ENCODE peak calls at places on chromosomes 5 and 9, in seven cellular contexts. One of them, this sample, is unnamed.

GRCh38 chr9:16406536-16407225 is 463.8 kb downstream of the BNC2 start:
- DNase-seq in AG08395: no peak
- DNase-seq in lower lobe of right lung: no peak
- DNase-seq in posterior cingulate gyrus: no peak
- DNase-seq in NCI-H1092: no peak
- DNase-seq in substantia nigra: no peak
- DNase-seq in lung microvascular endothelial cell: no peak
- DNase-seq in this sample: no peak

GRCh38 chr9:9133526-9133925 is 1333.9 kb upstream of the DMAC1 start:
- DNase-seq in AG08395: no peak
- DNase-seq in lower lobe of right lung: no peak
- DNase-seq in posterior cingulate gyrus: no peak
- DNase-seq in NCI-H1092: no peak
- DNase-seq in substantia nigra: no peak
- DNase-seq in lung microvascular endothelial cell: no peak
- DNase-seq in this sample: no peak

GRCh38 chr5:40486437-40487270 is 193.1 kb upstream of the PTGER4 start:
- DNase-seq in AG08395: no peak
- DNase-seq in lower lobe of right lung: peak; percentile 46
- DNase-seq in posterior cingulate gyrus: no peak
- DNase-seq in NCI-H1092: no peak
- DNase-seq in substantia nigra: no peak
- DNase-seq in lung microvascular endothelial cell: no peak
- DNase-seq in this sample: no peak

GRCh38 chr5:134142088-134142487 is 27.6 kb downstream of the TCF7 start:
- DNase-seq in AG08395: no peak
- DNase-seq in lower lobe of right lung: peak; percentile 28
- DNase-seq in posterior cingulate gyrus: no peak
- DNase-seq in NCI-H1092: no peak
- DNase-seq in substantia nigra: no peak
- DNase-seq in lung microvascular endothelial cell: no peak
- DNase-seq in this sample: no peak

GRCh38 chr9:28135571-28135970 is 562.3 kb upstream of the C9orf72 start:
- DNase-seq in AG08395: no peak
- DNase-seq in lower lobe of right lung: no peak
- DNase-seq in posterior cingulate gyrus: no peak
- DNase-seq in NCI-H1092: peak; percentile 3
- DNase-seq in substantia nigra: no peak
- DNase-seq in lung microvascular endothelial cell: no peak
- DNase-seq in this sample: no peak

GRCh38 chr5:32276173-32276853 is 36.4 kb downstream of the MTMR12 start:
- DNase-seq in AG08395: no peak
- DNase-seq in lower lobe of right lung: no peak
- DNase-seq in posterior cingulate gyrus: no peak
- DNase-seq in NCI-H1092: no peak
- DNase-seq in substantia nigra: no peak
- DNase-seq in lung microvascular endothelial cell: peak; percentile 94
- DNase-seq in this sample: peak; percentile 16

GRCh38 chr5:171580506-171581265 is 161.2 kb downstream of the FGF18 start:
- DNase-seq in AG08395: peak; percentile 30
- DNase-seq in lower lobe of right lung: no peak
- DNase-seq in posterior cingulate gyrus: no peak
- DNase-seq in NCI-H1092: no peak
- DNase-seq in substantia nigra: no peak
- DNase-seq in lung microvascular endothelial cell: peak; percentile 66
- DNase-seq in this sample: no peak

GRCh38 chr5:33999986-34000385 is 7.9 kb downstream of the AMACR start:
- DNase-seq in AG08395: no peak
- DNase-seq in lower lobe of right lung: no peak
- DNase-seq in posterior cingulate gyrus: no peak
- DNase-seq in NCI-H1092: no peak
- DNase-seq in substantia nigra: no peak
- DNase-seq in lung microvascular endothelial cell: no peak
- DNase-seq in this sample: no peak

GRCh38 chr9:26176628-26177027 is 498.4 kb upstream of the TUSC1 start:
- DNase-seq in AG08395: no peak
- DNase-seq in lower lobe of right lung: no peak
- DNase-seq in posterior cingulate gyrus: no peak
- DNase-seq in NCI-H1092: no peak
- DNase-seq in substantia nigra: no peak
- DNase-seq in lung microvascular endothelial cell: no peak
- DNase-seq in this sample: no peak

GRCh38 chr5:36158144-36158543 is 6.2 kb downstream of the SKP2 start:
- DNase-seq in AG08395: peak; percentile 12
- DNase-seq in lower lobe of right lung: no peak
- DNase-seq in posterior cingulate gyrus: no peak
- DNase-seq in NCI-H1092: no peak
- DNase-seq in substantia nigra: no peak
- DNase-seq in lung microvascular endothelial cell: peak; percentile 7
- DNase-seq in this sample: no peak

GRCh38 chr9:130839237-130840111 is 4.4 kb downstream of the ABL1 start:
- DNase-seq in AG08395: no peak
- DNase-seq in lower lobe of right lung: no peak
- DNase-seq in posterior cingulate gyrus: no peak
- DNase-seq in NCI-H1092: no peak
- DNase-seq in substantia nigra: no peak
- DNase-seq in lung microvascular endothelial cell: no peak
- DNase-seq in this sample: no peak

GRCh38 chr5:67795781-67796477 is 419.6 kb upstream of the PIK3R1 start:
- DNase-seq in AG08395: no peak
- DNase-seq in lower lobe of right lung: no peak
- DNase-seq in posterior cingulate gyrus: no peak
- DNase-seq in NCI-H1092: no peak
- DNase-seq in substantia nigra: no peak
- DNase-seq in lung microvascular endothelial cell: no peak
- DNase-seq in this sample: no peak

GRCh38 chr9:22446589-22446949 is at the start of gene DMRTA1:
- DNase-seq in AG08395: peak; percentile 64
- DNase-seq in lower lobe of right lung: peak; percentile 83
- DNase-seq in posterior cingulate gyrus: peak; percentile 53
- DNase-seq in NCI-H1092: peak; percentile 86
- DNase-seq in substantia nigra: no peak
- DNase-seq in lung microvascular endothelial cell: peak; percentile 73
- DNase-seq in this sample: peak; percentile 93

This sample was measured in RWPE1.